ENCODE peak calls at places on chromosomes 1 and 21, in five cellular contexts. L, F, D, V and Z are unnamed samples.

GRCh38 chr1:203450541-203451149 is 25.0 kb upstream of the PRELP start:
- DNase-seq in L (no peak), F (no peak), D (no peak), V (no peak), Z (no peak)

GRCh38 chr21:29360799-29361765 is 62.4 kb downstream of the BACH1 start:
- DNase-seq in L (no peak), F (no peak), D (no peak), V (no peak), Z (no peak)

GRCh38 chr1:23964235-23964668 is 4.6 kb downstream of the PNRC2 start:
- DNase-seq in L (no peak), F (no peak), D (no peak), V (no peak), Z (no peak)

GRCh38 chr1:77759090-77760028 is at the start of gene USP33:
- DNase-seq in L (peak; percentile 80), F (no peak), D (peak; percentile 90), V (peak; percentile 84), Z (peak; percentile 85)

GRCh38 chr1:232880354-232880753 is 70.1 kb upstream of the NTPCR start:
- DNase-seq in L (peak; percentile 55), F (no peak), D (no peak), V (peak; percentile 16), Z (no peak)

GRCh38 chr1:211323156-211324063 is 3.2 kb upstream of the TRAF5 start:
- DNase-seq in L (peak; percentile 67), F (no peak), D (peak; percentile 45), V (peak; percentile 64), Z (peak; percentile 49)

GRCh38 chr1:38819516-38819915 is 40.1 kb downstream of the RRAGC start:
- DNase-seq in L (no peak), F (no peak), D (no peak), V (no peak), Z (no peak)

GRCh38 chr1:110860174-110860573 is 12.8 kb upstream of the CD53 start:
- DNase-seq in L (no peak), F (no peak), D (no peak), V (no peak), Z (no peak)